ENCODE peak calls at places on chromosomes 1 and 21, in four cellular contexts. N, W, R and A are unnamed samples.

GRCh38 chr1:56920551-56920950 is 45.3 kb downstream of the C8B start:
- DNase-seq in N (peak; percentile 92), W (no peak), R (no peak), A (no peak)

GRCh38 chr1:41394918-41395598 is 33.8 kb downstream of the FOXO6 start:
- DNase-seq in N (no peak), W (no peak), R (peak; percentile 94), A (no peak)

GRCh38 chr1:243443557-243443956 is 187.7 kb downstream of the SDCCAG8 start:
- DNase-seq in N (no peak), W (no peak), R (no peak), A (no peak)

GRCh38 chr1:51445346-51446090 is 73.5 kb downstream of the EPS15 start:
- DNase-seq in N (peak; percentile 17), W (no peak), R (no peak), A (peak; percentile 72)

GRCh38 chr21:37758997-37759396 is 157.3 kb downstream of the KCNJ6 start:
- DNase-seq in N (peak; percentile 30), W (no peak), R (peak; percentile 70), A (peak; percentile 53)

GRCh38 chr1:35555601-35556477 is 1.4 kb downstream of the KIAA0319L start:
- DNase-seq in N (peak; percentile 85), W (no peak), R (no peak), A (no peak)

GRCh38 chr1:231636157-231636556 is 9.6 kb downstream of the DISC1 start:
- DNase-seq in N (peak; percentile 66), W (no peak), R (no peak), A (peak; percentile 74)

GRCh38 chr1:214838351-214838750 is 235.4 kb downstream of the CENPF start:
- DNase-seq in N (peak; percentile 84), W (no peak), R (no peak), A (peak; percentile 72)

GRCh38 chr1:179825201-179825600 is 52.4 kb downstream of the TOR1AIP2 start:
- DNase-seq in N (no peak), W (no peak), R (no peak), A (no peak)

GRCh38 chr21:46314441-46315020 is 9.1 kb downstream of the C21orf58 start:
- DNase-seq in N (no peak), W (no peak), R (no peak), A (no peak)

GRCh38 chr21:41366522-41367151 is 4.8 kb downstream of the MX2 start:
- DNase-seq in N (peak; percentile 94), W (peak; percentile 76), R (no peak), A (peak; percentile 91)

GRCh38 chr1:230919201-230919600 is 50.9 kb upstream of the C1orf198 start:
- DNase-seq in N (no peak), W (no peak), R (no peak), A (no peak)

GRCh38 chr1:184289825-184290550 is 96.8 kb upstream of the C1orf21 start:
- DNase-seq in N (peak; percentile 33), W (no peak), R (peak; percentile 30), A (no peak)

GRCh38 chr1:33260435-33260980 is 4.2 kb downstream of the ZNF362 start:
- DNase-seq in N (no peak), W (no peak), R (no peak), A (no peak)

GRCh38 chr21:14270631-14271030 is 54.7 kb downstream of the RBM11 start:
- DNase-seq in N (no peak), W (no peak), R (no peak), A (no peak)

GRCh38 chr1:106937104-106937503 is 119.4 kb upstream of the PRMT6 start:
- DNase-seq in N (peak; percentile 94), W (no peak), R (no peak), A (peak; percentile 18)

GRCh38 chr21:33642896-33643657 is 776 bp downstream of the ITSN1 start:
- DNase-seq in N (peak; percentile 26), W (peak; percentile 69), R (peak; percentile 60), A (peak; percentile 44)

GRCh38 chr1:31866450-31866801 is 50.6 kb upstream of the SPOCD1 start:
- DNase-seq in N (no peak), W (no peak), R (no peak), A (no peak)

GRCh38 chr1:159925713-159926066 is 383 bp upstream of the TAGLN2 start:
- DNase-seq in N (no peak), W (no peak), R (no peak), A (no peak)

GRCh38 chr1:156118175-156118868 is 3.8 kb downstream of the LMNA start:
- DNase-seq in N (no peak), W (peak; percentile 88), R (no peak), A (peak; percentile 42)

GRCh38 chr1:14634497-14634896 is 36.0 kb downstream of the KAZN start:
- DNase-seq in N (no peak), W (no peak), R (peak; percentile 19), A (no peak)

GRCh38 chr1:203291201-203292096 is 13.9 kb upstream of the BTG2 start:
- DNase-seq in N (no peak), W (peak; percentile 72), R (no peak), A (peak; percentile 64)

GRCh38 chr1:150765229-150765976 is at the start of gene CTSS:
- DNase-seq in N (peak; percentile 25), W (no peak), R (no peak), A (peak; percentile 19)

GRCh38 chr1:28716336-28716735 is 20.4 kb upstream of the YTHDF2 start:
- DNase-seq in N (no peak), W (no peak), R (no peak), A (no peak)

GRCh38 chr1:24928631-24929090 is 1.4 kb downstream of the RUNX3 start:
- DNase-seq in N (no peak), W (peak; percentile 61), R (peak; percentile 66), A (no peak)

GRCh38 chr1:155892801-155893200 is 18.3 kb downstream of the RIT1 start:
- DNase-seq in N (peak; percentile 79), W (no peak), R (no peak), A (peak; percentile 69)

GRCh38 chr1:52192436-52192835 is 50.5 kb downstream of the ZFYVE9 start:
- DNase-seq in N (no peak), W (no peak), R (no peak), A (no peak)

GRCh38 chr1:233299450-233299849 is 3.9 kb upstream of the PCNX2 start:
- DNase-seq in N (no peak), W (no peak), R (no peak), A (no peak)

GRCh38 chr1:97691325-97691724 is 229.5 kb downstream of the DPYD start:
- DNase-seq in N (no peak), W (no peak), R (peak; percentile 18), A (no peak)

GRCh38 chr1:23810818-23811420 is 10.4 kb upstream of the GALE start:
- DNase-seq in N (peak; percentile 43), W (peak; percentile 62), R (peak; percentile 77), A (no peak)

GRCh38 chr1:79633456-79633855 is 626.9 kb upstream of the ADGRL4 start:
- DNase-seq in N (peak; percentile 88), W (no peak), R (no peak), A (peak; percentile 16)

GRCh38 chr1:184805667-184806295 is 51.1 kb upstream of the EDEM3 start:
- DNase-seq in N (peak; percentile 89), W (peak; percentile 85), R (peak; percentile 88), A (peak; percentile 87)

GRCh38 chr1:201488817-201489581 is 17.9 kb downstream of the CSRP1 start:
- DNase-seq in N (peak; percentile 96), W (peak; percentile 67), R (no peak), A (peak; percentile 97)

GRCh38 chr1:154182342-154183044 is 9.4 kb downstream of the TPM3 start:
- DNase-seq in N (peak; percentile 79), W (peak; percentile 91), R (peak; percentile 65), A (peak; percentile 85)

GRCh38 chr1:36384542-36385409 is 948 bp downstream of the STK40 start:
- DNase-seq in N (peak; percentile 16), W (peak; percentile 91), R (peak; percentile 69), A (peak; percentile 36)

GRCh38 chr1:170175032-170175431 is 29.3 kb downstream of the NTMT2 start:
- DNase-seq in N (peak; percentile 15), W (no peak), R (no peak), A (peak; percentile 11)

GRCh38 chr1:181135815-181136737 is 47.6 kb downstream of the IER5 start:
- DNase-seq in N (peak; percentile 94), W (no peak), R (no peak), A (peak; percentile 74)

GRCh38 chr1:112394743-112395062 is 1.3 kb upstream of the CTTNBP2NL start:
- DNase-seq in N (no peak), W (no peak), R (no peak), A (no peak)
- TF ChIP-seq CTCF in N (no peak), W (no peak), R (no peak), A (no peak)

GRCh38 chr21:39003982-39004775 is 179.1 kb downstream of the PSMG1 start:
- DNase-seq in N (peak; percentile 99), W (peak; percentile 19), R (no peak), A (peak; percentile 92)
- H3K4me3 ChIP-seq in N (no peak overlapping the region), W (no peak overlapping the region), R (no peak overlapping the region), A (no peak overlapping the region)

DNA sequence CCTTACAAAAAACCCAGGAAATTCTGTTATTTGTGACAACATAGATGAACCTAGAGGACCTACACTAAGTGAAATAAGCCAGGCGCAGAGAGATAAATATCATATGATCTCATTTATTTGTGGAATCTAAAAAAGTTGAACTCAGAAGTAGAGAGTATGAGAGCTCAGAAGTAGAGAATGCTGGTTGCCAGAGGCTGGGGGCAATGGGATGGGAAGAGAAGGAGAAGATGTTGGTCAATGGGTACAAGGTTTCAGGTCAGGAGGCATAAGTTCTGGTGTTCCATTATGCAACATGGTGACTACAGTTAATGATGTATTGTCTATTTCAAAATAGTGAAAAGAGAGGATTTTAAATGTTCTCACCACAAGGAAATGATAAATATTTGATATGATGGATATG is 259.1 kb upstream of the POU3F1 start:
- DNase-seq in N (no peak), W (no peak), R (no peak), A (no peak)
- TF ChIP-seq CTCF in N (no peak), W (no peak), R (no peak), A (no peak)

DNA sequence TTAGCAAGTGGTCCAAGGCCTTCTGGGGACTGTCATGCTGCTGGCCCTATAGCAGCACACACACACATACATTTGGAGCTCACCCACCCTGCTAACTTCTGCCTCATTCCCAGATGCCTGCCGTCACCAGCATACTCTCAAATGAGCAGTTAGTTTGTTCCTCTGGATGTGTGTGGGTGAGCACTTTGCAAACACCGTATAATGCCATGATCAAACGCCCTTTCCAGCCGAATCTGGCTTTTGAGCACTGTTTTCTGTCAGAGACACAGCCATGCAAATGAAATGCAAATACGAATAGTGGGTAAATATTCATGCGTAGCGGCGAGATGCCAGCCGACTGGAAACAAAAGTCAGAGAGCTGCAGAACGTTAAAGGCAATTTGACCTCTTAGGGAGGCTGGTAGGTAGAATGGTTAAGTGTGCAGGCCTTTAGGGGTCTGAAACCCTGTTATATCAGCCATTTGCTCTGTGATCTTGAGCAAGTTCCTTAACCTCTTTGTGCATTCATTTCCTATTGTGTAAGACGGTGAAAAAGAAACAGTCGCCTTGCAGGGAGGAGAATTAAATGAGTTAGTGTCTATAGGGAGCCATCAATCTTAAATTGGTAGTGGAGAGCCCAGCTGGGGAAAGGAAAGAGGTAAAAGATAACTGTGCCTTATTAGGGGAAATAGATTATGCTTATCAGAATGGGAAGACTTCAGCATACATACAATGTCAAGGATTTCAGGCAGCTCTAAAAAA is 6.5 kb upstream of the SDHB start:
- DNase-seq in N (peak; percentile 47), W (no peak), R (no peak), A (no peak)
- H3K4me3 ChIP-seq in N (no peak overlapping the region), W (no peak overlapping the region), R (no peak overlapping the region), A (no peak overlapping the region)

DNA sequence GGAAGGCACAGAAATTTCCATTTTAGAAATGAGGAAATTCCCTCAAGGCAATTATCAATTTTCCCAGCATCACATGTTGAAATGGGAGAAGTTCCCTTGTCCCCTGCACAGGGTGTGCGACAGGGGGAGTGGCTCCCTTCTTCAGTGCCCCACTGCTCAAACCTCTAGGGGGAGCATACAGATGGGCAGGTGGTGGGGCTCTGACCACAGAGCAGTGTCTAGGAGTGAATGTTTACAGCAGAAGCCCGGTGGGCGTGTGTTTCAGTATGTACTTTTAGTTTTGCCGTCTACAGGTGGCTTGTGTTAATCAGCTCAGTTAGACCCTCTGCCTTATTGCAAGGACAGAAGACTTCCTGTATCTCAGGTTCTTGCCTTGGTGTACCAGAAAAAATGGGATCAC is 493.7 kb upstream of the PLXNA2 start:
- DNase-seq in N (no peak), W (no peak), R (no peak), A (no peak)
- TF ChIP-seq CTCF in N (no peak), W (no peak), R (no peak), A (no peak)